ENCODE peak calls at places on chromosome 12, in eight cellular contexts. One of them, this sample, is unnamed.

GRCh38 chr12:103495158-103495782 is 498 bp downstream of the C12orf42 start:
- DNase-seq in AG04449: no peak
- DNase-seq in cardiac fibroblast: no peak
- DNase-seq in H9: peak; percentile 89
- DNase-seq in fibroblast of the aortic adventitia: no peak
- DNase-seq in activated CD8-positive, alpha-beta T cell treated with anti-CD3 and anti-CD28 coated beads for 36 hours: peak; percentile 82
- DNase-seq in brain microvascular endothelial cell: no peak
- DNase-seq in MCF 10A: no peak
- DNase-seq in this sample: peak; percentile 84

GRCh38 chr12:25935355-25936144 is 22.9 kb upstream of the RASSF8 start:
- DNase-seq in fibroblast of the aortic adventitia: no peak
- DNase-seq in activated CD8-positive, alpha-beta T cell treated with anti-CD3 and anti-CD28 coated beads for 36 hours: no peak
- DNase-seq in MCF 10A: no peak
- DNase-seq in AG04449: peak; percentile 38
- DNase-seq in brain microvascular endothelial cell: no peak
- DNase-seq in cardiac fibroblast: no peak
- DNase-seq in H9: no peak
- DNase-seq in this sample: no peak

GRCh38 chr12:100427078-100427477 is 46.6 kb upstream of the NR1H4 start:
- DNase-seq in H9: no peak
- DNase-seq in cardiac fibroblast: peak; percentile 73
- DNase-seq in activated CD8-positive, alpha-beta T cell treated with anti-CD3 and anti-CD28 coated beads for 36 hours: no peak
- DNase-seq in brain microvascular endothelial cell: peak; percentile 67
- DNase-seq in AG04449: peak; percentile 14
- DNase-seq in MCF 10A: peak; percentile 67
- DNase-seq in fibroblast of the aortic adventitia: peak; percentile 28
- DNase-seq in this sample: no peak

GRCh38 chr12:104524026-104524425 is 67.3 kb downstream of the CHST11 start:
- DNase-seq in fibroblast of the aortic adventitia: peak; percentile 55
- DNase-seq in cardiac fibroblast: no peak
- DNase-seq in activated CD8-positive, alpha-beta T cell treated with anti-CD3 and anti-CD28 coated beads for 36 hours: no peak
- DNase-seq in AG04449: no peak
- DNase-seq in brain microvascular endothelial cell: no peak
- DNase-seq in MCF 10A: no peak
- DNase-seq in H9: no peak
- DNase-seq in this sample: no peak

GRCh38 chr12:95884998-95885397 is 26.2 kb downstream of the SNRPF start:
- DNase-seq in activated CD8-positive, alpha-beta T cell treated with anti-CD3 and anti-CD28 coated beads for 36 hours: no peak
- DNase-seq in AG04449: no peak
- DNase-seq in fibroblast of the aortic adventitia: no peak
- DNase-seq in MCF 10A: no peak
- DNase-seq in brain microvascular endothelial cell: no peak
- DNase-seq in cardiac fibroblast: no peak
- DNase-seq in H9: no peak
- DNase-seq in this sample: no peak

GRCh38 chr12:99959549-99960170 is 25.1 kb downstream of the ANKS1B start:
- DNase-seq in fibroblast of the aortic adventitia: peak; percentile 43
- DNase-seq in brain microvascular endothelial cell: no peak
- DNase-seq in activated CD8-positive, alpha-beta T cell treated with anti-CD3 and anti-CD28 coated beads for 36 hours: no peak
- DNase-seq in H9: no peak
- DNase-seq in cardiac fibroblast: peak; percentile 79
- DNase-seq in AG04449: no peak
- DNase-seq in MCF 10A: peak; percentile 90
- DNase-seq in this sample: no peak

GRCh38 chr12:71223139-71223538 is 65.3 kb upstream of the TSPAN8 start:
- DNase-seq in activated CD8-positive, alpha-beta T cell treated with anti-CD3 and anti-CD28 coated beads for 36 hours: no peak
- DNase-seq in fibroblast of the aortic adventitia: peak; percentile 28
- DNase-seq in cardiac fibroblast: peak; percentile 6
- DNase-seq in brain microvascular endothelial cell: no peak
- DNase-seq in AG04449: no peak
- DNase-seq in MCF 10A: peak; percentile 11
- DNase-seq in H9: no peak
- DNase-seq in this sample: no peak

GRCh38 chr12:124620606-124621295 is 53.3 kb upstream of the NCOR2 start:
- DNase-seq in brain microvascular endothelial cell: no peak
- DNase-seq in cardiac fibroblast: peak; percentile 60
- DNase-seq in H9: no peak
- DNase-seq in activated CD8-positive, alpha-beta T cell treated with anti-CD3 and anti-CD28 coated beads for 36 hours: no peak
- DNase-seq in AG04449: no peak
- DNase-seq in fibroblast of the aortic adventitia: no peak
- DNase-seq in MCF 10A: no peak
- DNase-seq in this sample: no peak

GRCh38 chr12:28320353-28320752 is 130.1 kb downstream of the CCDC91 start:
- DNase-seq in brain microvascular endothelial cell: no peak
- DNase-seq in activated CD8-positive, alpha-beta T cell treated with anti-CD3 and anti-CD28 coated beads for 36 hours: no peak
- DNase-seq in AG04449: no peak
- DNase-seq in cardiac fibroblast: no peak
- DNase-seq in H9: no peak
- DNase-seq in fibroblast of the aortic adventitia: no peak
- DNase-seq in MCF 10A: no peak
- DNase-seq in this sample: no peak

GRCh38 chr12:6219980-6220379 is 19.8 kb downstream of the CD9 start:
- DNase-seq in brain microvascular endothelial cell: no peak
- DNase-seq in activated CD8-positive, alpha-beta T cell treated with anti-CD3 and anti-CD28 coated beads for 36 hours: no peak
- DNase-seq in cardiac fibroblast: no peak
- DNase-seq in H9: peak; percentile 70
- DNase-seq in AG04449: no peak
- DNase-seq in MCF 10A: no peak
- DNase-seq in fibroblast of the aortic adventitia: no peak
- DNase-seq in this sample: no peak

GRCh38 chr12:16560273-16560672 is 45.7 kb downstream of the LMO3 start:
- DNase-seq in activated CD8-positive, alpha-beta T cell treated with anti-CD3 and anti-CD28 coated beads for 36 hours: no peak
- DNase-seq in AG04449: no peak
- DNase-seq in fibroblast of the aortic adventitia: no peak
- DNase-seq in cardiac fibroblast: no peak
- DNase-seq in MCF 10A: no peak
- DNase-seq in H9: no peak
- DNase-seq in brain microvascular endothelial cell: no peak
- DNase-seq in this sample: no peak

GRCh38 chr12:12017135-12017581 is 53.6 kb upstream of the BCL2L14 start:
- DNase-seq in AG04449: no peak
- DNase-seq in cardiac fibroblast: no peak
- DNase-seq in activated CD8-positive, alpha-beta T cell treated with anti-CD3 and anti-CD28 coated beads for 36 hours: no peak
- DNase-seq in brain microvascular endothelial cell: no peak
- DNase-seq in H9: no peak
- DNase-seq in fibroblast of the aortic adventitia: no peak
- DNase-seq in MCF 10A: peak; percentile 16
- DNase-seq in this sample: no peak

GRCh38 chr12:12016284-12017100 is 54.2 kb upstream of the BCL2L14 start:
- DNase-seq in brain microvascular endothelial cell: no peak
- DNase-seq in MCF 10A: no peak
- DNase-seq in activated CD8-positive, alpha-beta T cell treated with anti-CD3 and anti-CD28 coated beads for 36 hours: peak; percentile 72
- DNase-seq in H9: no peak
- DNase-seq in cardiac fibroblast: no peak
- DNase-seq in AG04449: no peak
- DNase-seq in fibroblast of the aortic adventitia: no peak
- DNase-seq in this sample: no peak

GRCh38 chr12:12018454-12018853 is 52.3 kb upstream of the BCL2L14 start:
- DNase-seq in AG04449: no peak
- DNase-seq in brain microvascular endothelial cell: no peak
- DNase-seq in cardiac fibroblast: peak; percentile 42
- DNase-seq in H9: no peak
- DNase-seq in activated CD8-positive, alpha-beta T cell treated with anti-CD3 and anti-CD28 coated beads for 36 hours: no peak
- DNase-seq in fibroblast of the aortic adventitia: peak; percentile 21
- DNase-seq in MCF 10A: peak; percentile 94
- DNase-seq in this sample: no peak

GRCh38 chr12:12019881-12020280 is 50.9 kb upstream of the BCL2L14 start:
- DNase-seq in cardiac fibroblast: no peak
- DNase-seq in AG04449: no peak
- DNase-seq in activated CD8-positive, alpha-beta T cell treated with anti-CD3 and anti-CD28 coated beads for 36 hours: no peak
- DNase-seq in H9: no peak
- DNase-seq in brain microvascular endothelial cell: no peak
- DNase-seq in MCF 10A: peak; percentile 81
- DNase-seq in fibroblast of the aortic adventitia: no peak
- DNase-seq in this sample: no peak

DNA sequence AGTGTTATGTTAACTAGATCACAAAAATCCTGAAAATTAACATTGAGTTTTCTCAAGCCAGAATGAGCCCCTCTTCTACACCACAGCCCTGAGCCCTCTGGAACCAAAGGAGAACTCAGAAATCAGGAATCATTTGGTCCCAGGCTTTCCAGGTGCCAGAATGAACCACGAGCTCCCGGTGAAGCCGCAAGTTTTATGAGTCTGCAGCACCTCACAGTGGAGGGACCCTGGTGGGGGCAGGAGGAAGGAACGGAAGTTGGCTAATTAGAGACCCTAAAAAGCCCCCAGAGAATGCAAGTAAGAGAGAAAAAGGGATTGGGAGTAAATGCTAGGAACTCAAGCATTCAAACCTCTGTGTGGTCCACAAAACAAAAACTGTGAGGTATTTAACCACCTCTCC is 52.9 kb upstream of the BCL2L14 start:
- DNase-seq in brain microvascular endothelial cell: no peak
- DNase-seq in H9: peak; percentile 66
- DNase-seq in activated CD8-positive, alpha-beta T cell treated with anti-CD3 and anti-CD28 coated beads for 36 hours: no peak
- DNase-seq in MCF 10A: no peak
- DNase-seq in AG04449: no peak
- DNase-seq in fibroblast of the aortic adventitia: no peak
- DNase-seq in cardiac fibroblast: no peak
- DNase-seq in this sample: no peak
- TF ChIP-seq CTCF in brain microvascular endothelial cell: peak; percentile 61
- TF ChIP-seq CTCF in H9: peak; percentile 73
- TF ChIP-seq CTCF in activated CD8-positive, alpha-beta T cell treated with anti-CD3 and anti-CD28 coated beads for 36 hours: no peak
- TF ChIP-seq CTCF in MCF 10A: no peak
- TF ChIP-seq CTCF in AG04449: peak; percentile 9
- TF ChIP-seq CTCF in fibroblast of the aortic adventitia: peak; percentile 5
- TF ChIP-seq CTCF in cardiac fibroblast: no peak
- TF ChIP-seq CTCF in this sample: peak; percentile 23

GRCh38 chr12:49092086-49092815 is 2.4 kb downstream of the DHH start:
- DNase-seq in MCF 10A: peak; percentile 55
- DNase-seq in cardiac fibroblast: no peak
- DNase-seq in H9: peak; percentile 86
- DNase-seq in activated CD8-positive, alpha-beta T cell treated with anti-CD3 and anti-CD28 coated beads for 36 hours: peak; percentile 83
- DNase-seq in AG04449: no peak
- DNase-seq in brain microvascular endothelial cell: no peak
- DNase-seq in fibroblast of the aortic adventitia: no peak
- DNase-seq in this sample: peak; percentile 87

GRCh38 chr12:49094966-49095365 is 365 bp upstream of the DHH start:
- DNase-seq in AG04449: no peak
- DNase-seq in H9: no peak
- DNase-seq in activated CD8-positive, alpha-beta T cell treated with anti-CD3 and anti-CD28 coated beads for 36 hours: no peak
- DNase-seq in MCF 10A: no peak
- DNase-seq in brain microvascular endothelial cell: no peak
- DNase-seq in cardiac fibroblast: peak; percentile 9
- DNase-seq in fibroblast of the aortic adventitia: no peak
- DNase-seq in this sample: no peak

GRCh38 chr12:49092816-49093406 is 1.7 kb downstream of the DHH start:
- DNase-seq in AG04449: no peak
- DNase-seq in H9: no peak
- DNase-seq in activated CD8-positive, alpha-beta T cell treated with anti-CD3 and anti-CD28 coated beads for 36 hours: no peak
- DNase-seq in MCF 10A: no peak
- DNase-seq in brain microvascular endothelial cell: no peak
- DNase-seq in fibroblast of the aortic adventitia: no peak
- DNase-seq in cardiac fibroblast: no peak
- DNase-seq in this sample: no peak

GRCh38 chr12:49093746-49094103 is 876 bp downstream of the DHH start:
- DNase-seq in AG04449: no peak
- DNase-seq in H9: peak; percentile 48
- DNase-seq in brain microvascular endothelial cell: no peak
- DNase-seq in fibroblast of the aortic adventitia: no peak
- DNase-seq in activated CD8-positive, alpha-beta T cell treated with anti-CD3 and anti-CD28 coated beads for 36 hours: no peak
- DNase-seq in MCF 10A: no peak
- DNase-seq in cardiac fibroblast: no peak
- DNase-seq in this sample: no peak

GRCh38 chr12:49094104-49094948 is at the start of gene DHH:
- DNase-seq in activated CD8-positive, alpha-beta T cell treated with anti-CD3 and anti-CD28 coated beads for 36 hours: no peak
- DNase-seq in cardiac fibroblast: no peak
- DNase-seq in MCF 10A: no peak
- DNase-seq in brain microvascular endothelial cell: no peak
- DNase-seq in AG04449: no peak
- DNase-seq in H9: peak; percentile 80
- DNase-seq in fibroblast of the aortic adventitia: no peak
- DNase-seq in this sample: no peak
- TF ChIP-seq CTCF in activated CD8-positive, alpha-beta T cell treated with anti-CD3 and anti-CD28 coated beads for 36 hours: no peak
- TF ChIP-seq CTCF in cardiac fibroblast: no peak
- TF ChIP-seq CTCF in MCF 10A: no peak
- TF ChIP-seq CTCF in brain microvascular endothelial cell: no peak
- TF ChIP-seq CTCF in AG04449: no peak
- TF ChIP-seq CTCF in H9: no peak
- TF ChIP-seq CTCF in fibroblast of the aortic adventitia: no peak
- TF ChIP-seq CTCF in this sample: no peak

DNA sequence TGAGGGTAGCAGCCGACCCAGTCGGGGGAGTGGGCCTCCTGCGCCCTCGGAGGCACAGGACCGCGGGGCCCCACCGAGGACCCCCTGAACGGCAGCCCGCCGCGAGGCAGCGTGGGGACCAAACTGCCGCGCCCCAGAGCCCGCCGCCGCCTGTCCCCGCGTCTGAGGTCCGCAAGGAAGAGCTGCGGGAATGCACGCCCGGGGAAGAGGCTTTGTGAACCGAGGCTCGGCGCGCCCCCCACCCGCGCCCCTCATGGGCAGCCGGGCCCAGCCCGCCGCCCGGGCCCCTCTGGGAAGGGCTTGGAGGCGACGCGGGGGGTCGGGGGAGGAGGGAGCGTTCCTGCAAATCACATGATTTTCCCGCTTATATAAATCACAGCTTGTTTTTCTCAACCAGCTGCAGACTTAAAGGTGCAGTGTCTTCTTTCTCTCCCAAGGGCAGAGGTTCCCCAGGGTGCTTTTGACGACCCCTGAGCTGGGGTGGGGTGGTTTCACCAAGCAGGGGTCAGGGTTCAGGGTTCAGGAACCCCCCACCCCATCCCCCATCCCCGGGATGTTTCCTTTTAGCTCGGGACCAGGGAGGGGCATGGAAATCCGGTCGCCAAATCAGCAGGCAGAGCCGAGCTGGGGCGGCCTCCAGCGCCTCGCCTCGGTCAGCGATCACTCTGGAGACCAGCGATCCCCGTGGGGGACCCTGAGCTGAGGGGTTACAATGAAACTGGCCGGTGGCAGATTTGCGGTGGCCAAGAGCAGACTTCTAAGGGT is 44.7 kb upstream of the ATP23 start:
- DNase-seq in activated CD8-positive, alpha-beta T cell treated with anti-CD3 and anti-CD28 coated beads for 36 hours: no peak
- DNase-seq in brain microvascular endothelial cell: peak; percentile 35
- DNase-seq in H9: peak; percentile 81
- DNase-seq in MCF 10A: peak; percentile 49
- DNase-seq in cardiac fibroblast: peak; percentile 74
- DNase-seq in fibroblast of the aortic adventitia: peak; percentile 84
- DNase-seq in AG04449: no peak
- DNase-seq in this sample: no peak
- TF ChIP-seq CTCF in activated CD8-positive, alpha-beta T cell treated with anti-CD3 and anti-CD28 coated beads for 36 hours: no peak
- TF ChIP-seq CTCF in brain microvascular endothelial cell: peak; percentile 52
- TF ChIP-seq CTCF in H9: peak; percentile 28
- TF ChIP-seq CTCF in MCF 10A: no peak
- TF ChIP-seq CTCF in cardiac fibroblast: peak; percentile 35
- TF ChIP-seq CTCF in fibroblast of the aortic adventitia: peak; percentile 49
- TF ChIP-seq CTCF in AG04449: peak; percentile 51
- TF ChIP-seq CTCF in this sample: peak; percentile 33

DNA sequence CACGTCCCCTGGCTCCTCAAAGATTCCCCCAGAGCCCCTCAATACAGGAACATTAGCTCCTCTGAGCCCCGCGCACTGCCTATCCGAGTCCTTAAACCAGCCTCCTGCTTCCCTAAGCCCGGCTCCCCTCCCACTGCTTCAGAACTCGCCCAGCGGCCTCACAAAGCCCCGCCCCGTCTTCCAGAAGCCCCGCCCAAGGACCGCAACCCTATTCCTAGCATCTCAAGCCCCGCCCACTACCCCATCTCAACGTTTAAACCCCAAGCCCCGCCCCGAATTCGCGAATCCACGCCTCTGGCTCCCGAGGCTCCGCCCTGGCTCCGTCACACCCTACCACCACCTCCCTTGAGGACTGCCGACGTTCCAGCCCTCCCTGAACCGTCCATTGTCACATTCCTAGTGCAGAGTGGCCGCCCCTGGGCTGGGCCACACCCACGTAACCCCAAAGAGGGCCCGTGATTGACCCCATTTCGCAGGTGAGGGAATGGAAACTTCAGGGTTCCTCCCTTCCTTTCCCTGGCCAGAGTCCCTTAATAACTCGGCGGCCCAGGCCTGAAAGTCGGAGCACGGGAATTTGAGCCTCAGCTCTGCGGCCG is 646 bp upstream of the CORO1C start:
- DNase-seq in activated CD8-positive, alpha-beta T cell treated with anti-CD3 and anti-CD28 coated beads for 36 hours: peak; percentile 99
- DNase-seq in AG04449: peak; percentile 84
- DNase-seq in H9: peak; percentile 99
- DNase-seq in MCF 10A: peak; percentile 98
- DNase-seq in cardiac fibroblast: peak; percentile 99
- DNase-seq in brain microvascular endothelial cell: peak; percentile 99
- DNase-seq in fibroblast of the aortic adventitia: peak; percentile 98
- DNase-seq in this sample: peak; percentile 96
- TF ChIP-seq CTCF in activated CD8-positive, alpha-beta T cell treated with anti-CD3 and anti-CD28 coated beads for 36 hours: no peak
- TF ChIP-seq CTCF in AG04449: no peak
- TF ChIP-seq CTCF in H9: no peak
- TF ChIP-seq CTCF in MCF 10A: no peak
- TF ChIP-seq CTCF in cardiac fibroblast: no peak
- TF ChIP-seq CTCF in brain microvascular endothelial cell: no peak
- TF ChIP-seq CTCF in fibroblast of the aortic adventitia: no peak
- TF ChIP-seq CTCF in this sample: no peak